ENCODE peak calls at places on chromosomes 2 and 18, in four cellular contexts. X is B cell, J is fibroblast of pulmonary artery, F is upper lobe of right lung. W is an unnamed sample.
A peak's percentile ranks its signal among the peaks of the same experiment; 100 is the strongest.

GRCh38 chr2:121595012-121595891 is 54.0 kb downstream of the CLASP1 start:
- DNase-seq in X (no peak), J (no peak), F (no peak), W (peak; percentile 20)

GRCh38 chr2:74080346-74080745 is 67.4 kb downstream of the BOLA3 start:
- DNase-seq in X (no peak), J (no peak), F (no peak), W (peak; percentile 53)

GRCh38 chr2:37892436-37893114 is 32.5 kb upstream of the RMDN2 start:
- DNase-seq in X (peak; percentile 60), J (no peak), F (no peak), W (peak; percentile 56)

GRCh38 chr2:241268716-241269445 is 46.6 kb downstream of the HDLBP start:
- DNase-seq in X (no peak), J (no peak), F (no peak), W (no peak)

GRCh38 chr2:132645176-132645575 is 24.8 kb downstream of the LYPD1 start:
- DNase-seq in X (no peak), J (no peak), F (peak; percentile 63), W (no peak)

GRCh38 chr18:35236964-35237363 is 3.9 kb upstream of the ZNF397 start:
- DNase-seq in X (no peak), J (no peak), F (no peak), W (no peak)

GRCh38 chr2:121689356-121689755 is 40.1 kb upstream of the CLASP1 start:
- DNase-seq in X (no peak), J (peak; percentile 60), F (no peak), W (no peak)

GRCh38 chr2:241865957-241866858 is 3.3 kb upstream of the RTP5 start:
- DNase-seq in X (no peak), J (no peak), F (no peak), W (no peak)

GRCh38 chr2:220096406-220096805 is 469.0 kb downstream of the SLC4A3 start:
- DNase-seq in X (no peak), J (no peak), F (no peak), W (no peak)

GRCh38 chr2:38708900-38709321 is 42.2 kb downstream of the SRSF7 start:
- DNase-seq in X (no peak), J (no peak), F (no peak), W (no peak)

GRCh38 chr2:32750880-32751279 is 123.0 kb downstream of the TTC27 start:
- DNase-seq in X (no peak), J (no peak), F (no peak), W (no peak)

GRCh38 chr2:238061310-238062202 is 755 bp downstream of the SCLY start:
- DNase-seq in X (no peak), J (peak; percentile 41), F (no peak), W (no peak)

GRCh38 chr2:18356676-18357075 is 203.8 kb downstream of the RDH14 start:
- DNase-seq in X (no peak), J (peak; percentile 52), F (no peak), W (no peak)

GRCh38 chr2:236964291-236964690 is 121.4 kb upstream of the COPS8 start:
- DNase-seq in X (no peak), J (no peak), F (no peak), W (no peak)

GRCh38 chr2:61639721-61640120 is 101.6 kb upstream of the XPO1 start:
- DNase-seq in X (no peak), J (no peak), F (no peak), W (no peak)

GRCh38 chr2:18149660-18150246 is 271.3 kb downstream of the KCNS3 start:
- DNase-seq in X (no peak), J (peak; percentile 63), F (no peak), W (peak; percentile 37)

GRCh38 chr2:98759827-98760625 is 29.1 kb upstream of the MGAT4A start:
- DNase-seq in X (no peak), J (no peak), F (no peak), W (no peak)

GRCh38 chr18:59268722-59269562 is 4.3 kb downstream of the RAX start:
- DNase-seq in X (no peak), J (peak; percentile 27), F (peak; percentile 74), W (peak; percentile 77)

GRCh38 chr2:74944987-74945782 is 13.3 kb upstream of the POLE4 start:
- DNase-seq in X (no peak), J (peak; percentile 38), F (no peak), W (peak; percentile 69)

GRCh38 chr2:170022692-170023091 is 155.3 kb upstream of the MYO3B start:
- DNase-seq in X (no peak), J (peak; percentile 70), F (no peak), W (no peak)

GRCh38 chr2:51918113-51918512 is 886.2 kb upstream of the NRXN1 start:
- DNase-seq in X (no peak), J (peak; percentile 47), F (no peak), W (no peak)

GRCh38 chr2:199467462-199467822 is 9.7 kb upstream of the SATB2 start:
- DNase-seq in X (no peak), J (no peak), F (no peak), W (no peak)

GRCh38 chr2:239802101-239802649 is 223.0 kb downstream of the NDUFA10 start:
- DNase-seq in X (no peak), J (no peak), F (peak; percentile 30), W (no peak)

GRCh38 chr2:119338826-119339561 is 27.6 kb downstream of the C2orf76 start:
- DNase-seq in X (peak; percentile 65), J (no peak), F (peak; percentile 77), W (peak; percentile 73)

GRCh38 chr18:2164644-2165287 is 406.5 kb downstream of the METTL4 start:
- DNase-seq in X (no peak), J (no peak), F (no peak), W (no peak)

GRCh38 chr18:49560277-49561126 is 1.4 kb upstream of the LIPG start:
- DNase-seq in X (no peak), J (no peak), F (peak; percentile 66), W (no peak)

GRCh38 chr2:154941379-154941778 is 242.9 kb downstream of the KCNJ3 start:
- DNase-seq in X (no peak), J (no peak), F (no peak), W (no peak)

GRCh38 chr18:31952223-31952622 is 9.3 kb upstream of the TRAPPC8 start:
- DNase-seq in X (no peak), J (no peak), F (no peak), W (no peak)

GRCh38 chr2:70919672-70920366 is 15.9 kb upstream of the ATP6V1B1 start:
- DNase-seq in X (peak; percentile 49), J (peak; percentile 84), F (peak; percentile 88), W (peak; percentile 78)

GRCh38 chr2:121286506-121286905 is 1.5 kb upstream of the TFCP2L1 start:
- DNase-seq in X (no peak), J (no peak), F (no peak), W (no peak)

GRCh38 chr2:101952551-101952950 is 39.2 kb upstream of the IL1R2 start:
- DNase-seq in X (no peak), J (no peak), F (no peak), W (no peak)

GRCh38 chr2:232299084-232299483 is 79.5 kb upstream of the ALPP start:
- DNase-seq in X (no peak), J (no peak), F (no peak), W (no peak)

GRCh38 chr2:66729391-66729790 is 294.5 kb downstream of the MEIS1 start:
- DNase-seq in X (no peak), J (peak; percentile 27), F (no peak), W (no peak)

GRCh38 chr18:45841060-45841764 is 15.7 kb downstream of the SIGLEC15 start:
- DNase-seq in X (no peak), J (no peak), F (no peak), W (no peak)

DNA sequence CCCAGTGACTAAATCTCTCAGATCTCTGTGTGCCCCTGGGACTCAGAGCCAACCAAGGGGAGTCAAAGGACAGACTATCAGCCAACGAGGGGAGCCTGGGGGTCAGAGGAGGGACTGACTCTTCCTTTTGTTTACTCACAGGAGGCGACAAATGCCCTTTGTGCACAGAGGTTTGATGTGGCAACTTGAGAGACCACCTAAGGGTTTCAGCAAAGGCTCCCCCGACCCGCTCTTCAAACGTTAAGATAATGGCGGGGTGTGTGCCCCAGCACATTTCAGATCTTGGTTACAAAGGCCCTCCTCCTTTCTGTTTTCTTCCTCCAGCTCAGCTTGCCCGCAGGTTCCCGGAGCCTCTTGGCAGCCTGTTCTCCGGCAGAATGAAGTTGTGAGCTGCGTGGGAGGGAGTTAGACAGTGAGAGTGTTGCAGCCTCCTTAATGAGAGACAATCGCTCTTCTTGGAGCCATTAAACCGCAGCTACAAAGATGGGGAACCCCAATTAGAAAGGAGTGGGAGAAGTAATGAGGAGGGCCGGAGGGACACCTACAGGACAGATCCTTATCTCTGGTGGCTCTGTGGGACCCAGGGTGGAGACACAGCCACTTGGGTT is 76.2 kb downstream of the KIAA2012 start:
- DNase-seq in X (no peak), J (peak; percentile 74), F (no peak), W (no peak)
- TF ChIP-seq CTCF in X (no peak), J (no peak), F (no peak), W (no peak)

DNA sequence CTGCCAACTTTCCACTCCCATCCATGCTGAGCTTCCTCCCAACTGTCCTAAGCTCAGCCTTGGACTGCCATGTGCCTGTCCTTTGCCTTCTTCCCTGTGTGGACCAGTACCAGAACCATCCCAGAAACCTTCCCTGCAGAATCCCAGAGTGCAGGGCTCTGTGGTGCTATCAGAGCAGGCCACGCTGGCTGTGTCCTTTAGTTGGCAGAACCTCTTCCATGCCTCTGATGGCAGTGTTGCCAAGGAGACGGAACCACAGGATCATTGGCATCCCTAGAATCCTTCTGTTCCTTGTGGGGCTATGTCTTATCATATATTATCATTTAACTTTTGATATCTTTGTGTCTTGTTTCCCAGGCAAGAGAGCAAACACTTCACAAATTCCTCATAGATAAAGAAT is 73.0 kb upstream of the NOSTRIN start:
- DNase-seq in X (no peak), J (no peak), F (no peak), W (no peak)
- TF ChIP-seq CTCF in X (no peak), J (no peak), F (no peak), W (no peak)

DNA sequence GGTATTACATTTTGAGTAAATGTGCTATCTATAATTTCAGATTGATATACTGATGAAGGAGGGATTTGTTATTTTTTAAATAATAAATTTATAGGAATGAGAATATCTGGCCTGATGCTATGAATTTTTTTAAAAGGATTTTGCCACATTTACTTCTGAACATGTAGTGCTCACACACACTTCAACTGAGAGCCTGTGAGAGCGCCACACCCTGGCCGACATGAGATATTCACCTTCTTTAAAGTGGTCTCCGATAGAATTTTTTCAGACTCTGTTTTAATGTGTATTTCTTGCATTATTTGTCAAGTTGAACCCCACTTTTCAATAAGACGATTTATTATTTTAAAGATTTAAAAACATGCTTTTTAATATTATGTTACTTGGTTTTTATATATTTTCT is 813.3 kb downstream of the DCC start:
- DNase-seq in X (no peak), J (peak; percentile 2), F (no peak), W (no peak)
- TF ChIP-seq CTCF in X (no peak), J (no peak), F (peak; percentile 38), W (peak; percentile 35)

DNA sequence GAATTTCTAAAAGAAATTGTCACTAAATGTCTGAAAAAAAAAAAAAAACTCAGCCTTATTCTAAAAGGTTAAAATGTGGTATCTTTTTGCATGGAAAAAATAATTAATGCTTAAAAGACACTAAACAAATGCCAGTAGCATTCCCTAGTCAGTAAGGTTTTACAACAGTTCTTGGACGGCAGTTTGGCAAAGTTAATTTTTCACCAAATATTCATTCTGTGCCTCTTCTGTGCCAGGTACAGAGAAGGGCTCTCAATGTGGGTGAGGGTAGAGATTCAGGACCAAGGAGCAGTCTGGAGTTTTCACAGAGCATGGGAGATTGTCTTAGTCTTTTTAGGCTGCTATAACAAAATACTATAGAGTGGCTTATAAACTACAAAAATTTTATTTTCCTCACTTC is 6.0 kb upstream of the CCDC93 start:
- DNase-seq in X (no peak), J (no peak), F (no peak), W (no peak)
- TF ChIP-seq CTCF in X (no peak), J (no peak), F (no peak), W (no peak)

W was measured in GM10248.